ENCODE peak calls at places on chromosomes 3 and 15, in ten cellular contexts. L is cardiac fibroblast; Q is HS-27A; U is caudate nucleus; G is NCI-H1105 treated with DMSO at 0.1 percent for 48 hours; P is Kasumi-1; B is hypothalamus; N is HFFc6; J is NCI-H1417; F is activated CD8-positive, alpha-beta memory T cell treated with anti-CD3 and anti-CD28 coated beads for 48 hours. A is an unnamed sample.

GRCh38 chr3:71978150-71978721 is 193.3 kb upstream of the PROK2 start:
- DNase-seq in L (no peak), Q (no peak), U (no peak), G (no peak), P (no peak), B (no peak), N (no peak), J (peak), F (no peak), A (no peak)

GRCh38 chr15:58185439-58185838 is 47.3 kb downstream of the AQP9 start:
- DNase-seq in L (peak), Q (no peak), U (no peak), G (no peak), P (no peak), B (no peak), N (no peak), J (no peak), F (no peak), A (no peak)

GRCh38 chr3:43285644-43286043 is 696 bp upstream of the SNRK start:
- DNase-seq in L (no peak), Q (no peak), U (no peak), G (no peak), P (no peak), B (no peak), N (no peak), J (peak), F (no peak), A (no peak)

GRCh38 chr15:40014390-40014789 is 24.6 kb downstream of the SRP14 start:
- DNase-seq in L (no peak), Q (no peak), U (no peak), G (no peak), P (no peak), B (no peak), N (no peak), J (no peak), F (no peak), A (no peak)

GRCh38 chr15:83206971-83207621 is 527 bp downstream of the HDGFL3 start:
- DNase-seq in L (peak), Q (no peak), U (peak), G (no peak), P (no peak), B (peak), N (no peak), J (peak), F (no peak), A (no peak)

GRCh38 chr3:2452249-2452648 is 353.6 kb downstream of the CNTN4 start:
- DNase-seq in L (no peak), Q (no peak), U (no peak), G (peak), P (no peak), B (no peak), N (no peak), J (peak), F (no peak), A (no peak)

GRCh38 chr3:177744873-177745646 is 547.8 kb upstream of the TBL1XR1 start:
- DNase-seq in L (peak), Q (peak), U (no peak), G (no peak), P (no peak), B (no peak), N (peak), J (no peak), F (no peak), A (no peak)

GRCh38 chr3:17638351-17638750 is 104.1 kb downstream of the TBC1D5 start:
- DNase-seq in L (peak), Q (no peak), U (no peak), G (no peak), P (no peak), B (no peak), N (no peak), J (no peak), F (no peak), A (no peak)

GRCh38 chr3:104069114-104069513 is 1297.6 kb upstream of the ALCAM start:
- DNase-seq in L (no peak), Q (peak), U (no peak), G (no peak), P (no peak), B (no peak), N (no peak), J (no peak), F (no peak), A (no peak)

GRCh38 chr3:18216996-18217395 is 208.1 kb downstream of the SATB1 start:
- DNase-seq in L (no peak), Q (no peak), U (no peak), G (no peak), P (no peak), B (no peak), N (no peak), J (no peak), F (no peak), A (no peak)

GRCh38 chr3:175731543-175731942 is 872.4 kb downstream of the NAALADL2 start:
- DNase-seq in L (no peak), Q (no peak), U (no peak), G (peak), P (no peak), B (no peak), N (no peak), J (no peak), F (no peak), A (no peak)

A was measured in T-helper 1 cell.